ENCODE peak calls at places on chromosomes 6 and 20, in five cellular contexts. F is uterus, N is dorsolateral prefrontal cortex, B is AG04450, W is AG09309. R is an unnamed sample.

GRCh38 chr6:168088161-168089106 is 9.4 kb upstream of the FRMD1 start:
- DNase-seq in F (peak), N (no peak), B (peak), W (no peak), R (no peak)

GRCh38 chr6:98469146-98469545 is 365.2 kb upstream of the POU3F2 start:
- DNase-seq in F (no peak), N (no peak), B (no peak), W (no peak), R (no peak)

GRCh38 chr6:14128017-14128416 is 10.4 kb downstream of the CD83 start:
- DNase-seq in F (no peak), N (no peak), B (no peak), W (no peak), R (no peak)

GRCh38 chr20:63102720-63103375 is 96.1 kb upstream of the BHLHE23 start:
- DNase-seq in F (peak), N (peak), B (no peak), W (no peak), R (peak)

GRCh38 chr6:146358341-146359046 is 185.1 kb upstream of the RAB32 start:
- DNase-seq in F (no peak), N (no peak), B (no peak), W (peak), R (no peak)

GRCh38 chr6:41439524-41440418 is 104.4 kb downstream of the NCR2 start:
- DNase-seq in F (no peak), N (no peak), B (no peak), W (no peak), R (peak)

GRCh38 chr6:41748102-41748477 is 893 bp upstream of the PGC start:
- DNase-seq in F (no peak), N (no peak), B (no peak), W (no peak), R (no peak)

GRCh38 chr6:26025047-26025893 is 62.0 kb upstream of the HFE start:
- DNase-seq in F (no peak), N (no peak), B (no peak), W (no peak), R (no peak)

GRCh38 chr6:166360243-166361079 is 18.1 kb upstream of the SFT2D1 start:
- DNase-seq in F (no peak), N (no peak), B (no peak), W (no peak), R (no peak)

GRCh38 chr6:47059216-47059885 is 17.2 kb upstream of the ADGRF1 start:
- DNase-seq in F (no peak), N (no peak), B (no peak), W (no peak), R (no peak)
- H3K4me3 ChIP-seq in F (no peak), N (no peak), B (no peak), W (no peak), R (no peak)

GRCh38 chr6:134669531-134669930 is 280.4 kb downstream of the ALDH8A1 start:
- DNase-seq in F (no peak), N (no peak), B (no peak), W (no peak), R (no peak)
- H3K4me3 ChIP-seq in F (no peak), N (no peak), B (no peak), W (no peak), R (no peak)

DNA sequence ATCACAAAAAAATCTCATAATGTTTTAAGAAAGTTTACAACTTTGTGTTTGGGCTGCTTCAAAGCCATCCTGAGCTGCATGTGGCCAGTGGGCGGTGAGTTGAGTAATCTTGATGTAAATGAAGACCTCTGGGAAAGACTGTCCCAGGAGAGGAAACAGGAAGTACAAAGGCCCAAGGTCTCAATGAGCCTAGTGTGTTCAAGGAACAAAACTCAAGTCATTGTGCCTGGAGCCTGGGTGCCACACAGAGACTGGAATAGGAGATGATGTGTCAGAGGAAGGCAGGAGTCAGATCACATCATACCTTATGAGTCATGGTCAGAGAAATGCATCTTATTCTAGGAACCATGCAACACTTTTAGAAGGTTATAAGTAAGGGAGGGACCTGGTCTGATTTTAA is 51.5 kb downstream of the COL19A1 start:
- DNase-seq in F (no peak), N (no peak), B (no peak), W (no peak), R (no peak)
- H3K4me3 ChIP-seq in F (no peak), N (no peak), B (no peak), W (no peak), R (no peak)

GRCh38 chr6:106100755-106101154 is 14.6 kb downstream of the PRDM1 start:
- DNase-seq in F (no peak), N (no peak), B (no peak), W (no peak), R (no peak)
- H3K4me3 ChIP-seq in F (no peak), N (no peak), B (no peak), W (no peak), R (peak)

GRCh38 chr6:3843379-3844096 is 5.6 kb upstream of the FAM50B start:
- DNase-seq in F (no peak), N (no peak), B (no peak), W (no peak), R (no peak)
- H3K4me3 ChIP-seq in F (no peak), N (no peak), B (no peak), W (no peak), R (no peak)

GRCh38 chr6:125434760-125435159 is 133.0 kb upstream of the HDDC2 start:
- DNase-seq in F (no peak), N (no peak), B (no peak), W (no peak), R (no peak)

GRCh38 chr6:125445054-125445453 is 143.3 kb upstream of the HDDC2 start:
- DNase-seq in F (no peak), N (no peak), B (no peak), W (no peak), R (no peak)

GRCh38 chr6:125444234-125444949 is 142.6 kb upstream of the HDDC2 start:
- DNase-seq in F (peak), N (no peak), B (no peak), W (no peak), R (no peak)

DNA sequence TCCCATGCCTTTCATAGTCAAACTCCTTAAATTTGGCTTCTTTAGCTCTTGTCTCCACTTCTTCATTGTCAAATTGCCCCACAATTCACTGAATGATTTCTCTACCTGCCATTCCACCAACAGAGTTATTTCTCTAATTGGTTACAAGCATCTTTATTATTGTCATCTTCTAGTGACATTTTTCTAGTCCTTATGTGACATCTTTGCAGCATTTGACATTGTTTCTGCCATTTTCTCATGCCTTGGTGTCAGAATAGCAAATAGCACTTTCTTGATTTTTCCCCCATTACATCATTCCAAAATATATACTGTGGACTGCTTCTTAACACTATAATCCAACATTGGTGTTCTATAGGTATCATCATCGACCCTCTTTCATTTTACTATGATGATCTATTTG is 137.7 kb upstream of the HDDC2 start:
- DNase-seq in F (no peak), N (no peak), B (no peak), W (no peak), R (no peak)
- H3K4me3 ChIP-seq in F (no peak), N (no peak), B (no peak), W (no peak), R (no peak)

DNA sequence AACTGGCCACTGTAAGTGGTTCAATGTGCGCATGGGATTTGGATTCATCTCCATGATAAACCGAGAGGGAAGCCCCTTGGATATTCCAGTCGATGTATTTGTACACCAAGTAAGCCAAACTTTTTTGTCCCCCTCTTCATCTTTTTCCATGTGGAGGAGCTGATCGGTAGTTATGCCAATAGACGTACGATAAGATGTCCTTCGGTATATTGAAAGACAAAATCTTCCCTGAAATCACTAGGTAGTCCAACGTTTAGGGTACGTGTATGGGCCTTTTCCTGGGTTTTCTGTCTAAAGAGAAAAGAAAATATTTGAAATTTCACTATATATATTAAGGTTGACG is 1.2 kb downstream of the LIN28B start:
- DNase-seq in F (no peak), N (no peak), B (no peak), W (no peak), R (no peak)
- H3K4me3 ChIP-seq in F (no peak), N (no peak), B (no peak), W (no peak), R (no peak)

GRCh38 chr6:52494298-52495072 is 74.3 kb downstream of the EFHC1 start:
- DNase-seq in F (no peak), N (no peak), B (no peak), W (no peak), R (no peak)

GRCh38 chr6:52489881-52490280 is 69.7 kb downstream of the EFHC1 start:
- DNase-seq in F (no peak), N (no peak), B (no peak), W (no peak), R (no peak)

GRCh38 chr6:52495859-52496396 is 75.8 kb downstream of the EFHC1 start:
- DNase-seq in F (no peak), N (no peak), B (no peak), W (no peak), R (no peak)

GRCh38 chr6:52493669-52494068 is 73.5 kb downstream of the EFHC1 start:
- DNase-seq in F (no peak), N (no peak), B (no peak), W (no peak), R (no peak)

DNA sequence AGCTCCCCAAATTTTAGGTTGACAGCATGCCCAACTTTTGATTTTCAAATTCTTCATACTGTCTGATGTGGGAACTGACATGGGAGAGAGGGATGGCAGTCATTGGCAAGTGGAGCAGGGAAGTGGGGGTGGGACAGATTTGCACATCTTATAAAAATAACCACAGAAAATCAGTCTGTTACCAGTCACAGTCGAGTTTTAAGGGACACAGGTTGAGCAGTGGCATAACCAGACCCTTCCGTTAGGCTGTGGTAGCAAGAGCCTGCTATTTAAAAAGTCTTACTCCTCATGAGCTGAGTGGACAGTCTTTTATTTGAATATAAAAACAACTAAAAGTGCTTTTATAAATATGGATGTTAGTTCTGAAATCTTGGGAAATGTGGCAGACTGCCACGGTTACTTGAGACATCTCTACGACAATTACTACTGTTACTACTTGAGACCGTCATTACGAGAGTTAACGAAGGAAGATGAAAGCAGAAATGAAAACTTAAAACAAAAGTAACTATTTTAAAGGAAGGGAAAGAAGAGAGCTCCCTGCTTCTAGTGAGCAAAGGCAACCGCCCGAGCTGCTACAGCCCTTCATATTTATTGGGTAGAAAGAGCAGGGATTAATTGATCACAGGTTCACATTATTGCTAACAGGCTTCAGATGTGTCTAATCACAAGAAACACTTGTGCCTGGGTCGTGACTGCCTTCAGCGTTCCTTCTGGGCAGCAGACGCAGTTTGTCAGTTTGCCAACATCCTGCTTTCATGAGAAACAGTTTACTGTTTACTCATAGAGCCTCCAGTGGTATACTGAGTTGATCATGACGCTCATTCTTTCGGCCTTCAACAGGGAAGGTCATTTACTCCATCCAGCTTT is 71.3 kb downstream of the EFHC1 start:
- DNase-seq in F (no peak), N (no peak), B (no peak), W (no peak), R (no peak)
- H3K4me3 ChIP-seq in F (no peak), N (no peak), B (no peak), W (no peak), R (no peak)

DNA sequence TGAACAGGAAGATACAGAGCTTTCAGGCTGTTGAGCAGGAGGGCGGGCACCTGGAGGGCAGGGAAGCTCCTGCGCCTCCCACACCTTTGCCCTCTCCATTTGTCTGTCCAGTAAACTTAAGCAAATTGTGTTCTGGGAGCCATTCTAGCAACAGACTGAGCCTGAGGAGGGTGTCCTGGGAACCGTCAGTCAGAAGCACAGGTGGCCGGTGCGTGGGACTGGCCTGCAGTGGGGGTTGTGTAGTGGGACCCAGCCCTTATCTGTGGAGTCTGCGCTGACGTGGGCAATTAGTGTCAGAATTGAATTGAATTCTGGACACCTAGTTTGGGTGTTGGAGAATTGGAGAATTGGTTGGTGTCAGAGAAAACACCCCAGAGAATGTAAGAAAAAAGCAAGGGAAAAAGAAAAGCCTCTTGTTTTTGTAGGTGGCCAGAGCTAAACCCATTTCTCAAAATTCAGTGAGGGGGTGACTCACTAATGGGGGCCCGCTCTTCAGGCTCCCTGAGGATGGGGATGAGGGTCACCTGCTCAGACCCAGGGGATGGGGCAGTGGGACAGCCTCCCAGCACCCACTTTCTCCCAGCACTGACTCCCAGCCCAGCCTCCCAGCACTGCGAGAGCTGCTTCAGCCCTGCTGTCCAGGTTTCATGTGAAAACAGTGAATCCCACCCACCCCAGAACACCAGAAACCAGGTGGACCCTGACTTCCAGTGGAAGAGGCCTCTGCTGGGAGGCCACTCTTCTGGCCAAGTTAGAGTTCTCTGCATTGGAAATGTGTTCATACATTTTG is 362.4 kb downstream of the CDH4 start:
- DNase-seq in F (no peak), N (no peak), B (no peak), W (no peak), R (no peak)
- H3K4me3 ChIP-seq in F (no peak), N (no peak), B (no peak), W (no peak), R (no peak)